ENCODE peak calls at places on chromosomes 16 and 17, in eight cellular contexts. K, W, Q, X, U, A, Z and S are unnamed samples.

GRCh38 chr17:43015579-43015978 is 6.6 kb downstream of the VAT1 start:
- DNase-seq in K (no peak), W (peak), Q (no peak), X (no peak), U (no peak), A (no peak), Z (no peak), S (no peak)

GRCh38 chr16:56625140-56625942 is at the start of gene MT1E:
- DNase-seq in K (peak), W (peak), Q (peak), X (peak), U (peak), A (no peak), Z (peak), S (peak)

GRCh38 chr16:89922884-89923639 is at the start of gene TUBB3:
- DNase-seq in K (peak), W (peak), Q (no peak), X (peak), U (peak), A (peak), Z (peak), S (peak)

GRCh38 chr16:66489818-66490217 is 60.1 kb downstream of the TK2 start:
- DNase-seq in K (no peak), W (no peak), Q (no peak), X (peak), U (no peak), A (no peak), Z (no peak), S (no peak)

GRCh38 chr16:11100239-11100750 is 155.7 kb downstream of the SOCS1 start:
- DNase-seq in K (no peak), W (peak), Q (no peak), X (peak), U (no peak), A (no peak), Z (peak), S (no peak)

GRCh38 chr17:29076722-29077121 is 33.8 kb downstream of the PIPOX start:
- DNase-seq in K (no peak), W (no peak), Q (no peak), X (no peak), U (no peak), A (no peak), Z (peak), S (peak)

GRCh38 chr17:49496183-49496865 is 1.2 kb downstream of the NGFR start:
- DNase-seq in K (no peak), W (peak), Q (peak), X (peak), U (peak), A (peak), Z (peak), S (peak)

GRCh38 chr16:50879873-50880695 is 138.2 kb downstream of the CYLD start:
- DNase-seq in K (no peak), W (no peak), Q (no peak), X (no peak), U (no peak), A (no peak), Z (peak), S (peak)

GRCh38 chr17:36188891-36189306 is 7.7 kb downstream of the CCL3L1 start:
- DNase-seq in K (no peak), W (no peak), Q (no peak), X (no peak), U (no peak), A (no peak), Z (peak), S (peak)

GRCh38 chr16:63096857-63097256 is 1060.6 kb upstream of the CDH8 start:
- DNase-seq in K (no peak), W (no peak), Q (no peak), X (no peak), U (no peak), A (no peak), Z (no peak), S (no peak)